ENCODE peak calls at places on chromosomes 3 and 15, in four cellular contexts. H is A549, S is IMR-90, D is K562. G is an unnamed sample.
A peak's percentile ranks its signal among the peaks of the same experiment; 100 is the strongest.

GRCh38 chr3:188400494-188401243 is 246.7 kb downstream of the LPP start:
- DNase-seq in H (no peak), S (no peak), D (no peak), G (peak; percentile 68)

GRCh38 chr3:77871436-77871835 is 831.5 kb downstream of the ROBO2 start:
- DNase-seq in H (no peak), S (no peak), D (no peak), G (no peak)

GRCh38 chr3:57718118-57718517 is 25.2 kb upstream of the DENND6A start:
- DNase-seq in H (no peak), S (no peak), D (no peak), G (no peak)

GRCh38 chr3:161915283-161915682 is 418.7 kb downstream of the OTOL1 start:
- DNase-seq in H (no peak), S (no peak), D (no peak), G (no peak)

GRCh38 chr3:60001369-60001768 is 951.5 kb upstream of the CFAP20DC start:
- DNase-seq in H (no peak), S (no peak), D (no peak), G (no peak)

GRCh38 chr3:129934234-129935123 is 40.0 kb upstream of the TRH start:
- DNase-seq in H (peak; percentile 25), S (peak; percentile 16), D (peak; percentile 35), G (no peak)

GRCh38 chr15:65083262-65083701 is 6.7 kb downstream of the KBTBD13 start:
- DNase-seq in H (no peak), S (peak; percentile 74), D (no peak), G (no peak)

GRCh38 chr3:139537795-139538538 is 1.6 kb downstream of the RBP1 start:
- DNase-seq in H (no peak), S (no peak), D (no peak), G (no peak)

GRCh38 chr3:162367443-162368132 is 871.0 kb downstream of the OTOL1 start:
- DNase-seq in H (no peak), S (peak; percentile 61), D (no peak), G (no peak)

GRCh38 chr3:58719684-58720083 is 53.1 kb upstream of the FAM3D start:
- DNase-seq in H (no peak), S (no peak), D (no peak), G (no peak)

GRCh38 chr3:169964176-169964575 is 2.4 kb upstream of the SEC62 start:
- DNase-seq in H (no peak), S (peak; percentile 56), D (no peak), G (no peak)

GRCh38 chr15:95590533-95591044 is 739.9 kb upstream of the NR2F2 start:
- DNase-seq in H (no peak), S (no peak), D (no peak), G (no peak)

DNA sequence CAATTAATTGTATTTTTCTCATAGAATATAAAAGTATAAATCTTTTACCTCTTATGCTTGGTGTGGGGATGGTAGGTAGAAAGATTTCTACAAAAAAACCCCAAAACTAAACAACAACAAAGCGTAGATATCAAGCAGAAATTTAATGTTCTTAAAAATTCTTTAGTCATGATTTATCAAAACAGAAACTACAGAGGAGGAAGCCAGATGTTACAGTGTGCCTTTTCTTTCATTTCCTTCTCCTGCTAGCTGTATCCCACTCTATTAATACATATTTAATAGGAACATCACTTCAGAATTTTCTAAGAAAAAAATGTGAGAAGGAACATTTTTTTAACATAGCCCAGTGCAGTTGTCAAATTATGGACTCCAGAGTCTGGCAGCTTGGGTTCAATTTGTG is 420.6 kb downstream of the TUSC7 start:
- DNase-seq in H (no peak), S (peak; percentile 39), D (no peak), G (no peak)
- TF ChIP-seq ELK1 in H (no peak), S (no peak), D (no peak), G (no peak)

GRCh38 chr3:38617137-38617536 is 32.4 kb downstream of the SCN5A start:
- DNase-seq in H (no peak), S (no peak), D (no peak), G (no peak)

GRCh38 chr3:38617586-38617985 is 31.9 kb downstream of the SCN5A start:
- DNase-seq in H (no peak), S (no peak), D (no peak), G (no peak)

GRCh38 chr3:38618343-38618742 is 31.1 kb downstream of the SCN5A start:
- DNase-seq in H (no peak), S (no peak), D (no peak), G (no peak)

GRCh38 chr3:38622336-38622735 is 27.2 kb downstream of the SCN5A start:
- DNase-seq in H (no peak), S (no peak), D (no peak), G (no peak)

DNA sequence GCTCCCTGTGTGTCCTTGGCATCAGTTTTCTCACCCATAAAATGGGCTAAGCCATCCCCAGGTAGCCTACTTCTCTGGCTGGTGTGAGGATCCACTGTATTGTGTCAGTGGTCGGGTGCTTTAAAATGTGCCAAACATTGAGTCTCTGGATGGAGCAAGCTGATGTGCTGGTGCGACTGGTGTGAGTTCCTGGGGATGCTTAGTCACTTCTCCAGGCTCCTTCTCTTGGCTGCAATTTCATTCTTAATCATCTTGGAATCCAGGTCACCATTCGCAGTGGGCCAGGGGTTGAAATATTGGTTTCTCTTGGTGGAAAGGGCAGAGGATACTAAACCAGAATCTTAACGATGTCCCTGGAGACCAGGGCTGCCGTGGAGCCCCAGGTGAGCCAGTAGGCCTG is 29.3 kb downstream of the SCN5A start:
- DNase-seq in H (no peak), S (peak; percentile 37), D (no peak), G (no peak)
- TF ChIP-seq USF2 in H (no peak), S (no peak), D (no peak), G (no peak)

GRCh38 chr3:197038604-197039003 is 9.0 kb upstream of the MELTF start:
- DNase-seq in H (no peak), S (no peak), D (no peak), G (no peak)

GRCh38 chr3:197031315-197032285 is 2.0 kb upstream of the MELTF start:
- DNase-seq in H (peak; percentile 92), S (peak; percentile 100), D (peak; percentile 87), G (no peak)

GRCh38 chr3:197030379-197031314 is 1.0 kb upstream of the MELTF start:
- DNase-seq in H (no peak), S (no peak), D (peak; percentile 49), G (no peak)

GRCh38 chr3:197040679-197041078 is 11.1 kb upstream of the MELTF start:
- DNase-seq in H (no peak), S (no peak), D (no peak), G (no peak)

DNA sequence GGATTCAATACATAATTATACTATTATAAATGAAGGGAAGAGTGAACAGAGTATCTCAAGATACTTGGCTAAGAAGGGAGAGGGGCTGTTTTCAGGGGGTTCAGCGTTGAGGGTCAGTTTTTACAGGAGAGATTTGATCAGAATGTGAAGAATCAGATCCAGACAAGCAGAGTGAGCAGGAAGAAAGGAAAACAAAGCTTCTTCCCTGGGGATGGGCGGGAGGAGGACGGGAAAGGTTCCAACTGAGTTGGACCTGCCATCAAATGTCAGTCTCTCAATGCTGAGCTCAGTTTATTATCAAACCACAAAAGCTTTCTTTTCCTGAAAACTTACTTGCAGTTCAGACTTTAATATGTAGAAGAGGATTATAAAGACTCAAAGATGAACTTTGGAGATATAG is 6.0 kb upstream of the MELTF start:
- DNase-seq in H (no peak), S (no peak), D (no peak), G (no peak)
- TF ChIP-seq ELK1 in H (no peak), S (no peak), D (no peak), G (no peak)

GRCh38 chr3:137202941-137203340 is 245.2 kb downstream of the IL20RB start:
- DNase-seq in H (no peak), S (no peak), D (no peak), G (no peak)

GRCh38 chr3:137201066-137201465 is 243.3 kb downstream of the IL20RB start:
- DNase-seq in H (no peak), S (no peak), D (no peak), G (no peak)

GRCh38 chr3:137205394-137206060 is 247.7 kb downstream of the IL20RB start:
- DNase-seq in H (no peak), S (peak; percentile 18), D (no peak), G (no peak)

GRCh38 chr3:137199678-137200077 is 241.9 kb downstream of the IL20RB start:
- DNase-seq in H (no peak), S (no peak), D (no peak), G (peak; percentile 12)

GRCh38 chr3:137204409-137204808 is 246.6 kb downstream of the IL20RB start:
- DNase-seq in H (no peak), S (no peak), D (no peak), G (no peak)
- TF ChIP-seq USF2 in H (no peak), S (no peak), D (no peak), G (no peak)

G was measured in GM12878.